ENCODE peak calls at places on chromosomes 1 and 21, in eight cellular contexts. Q is adipocyte; T is GM23338; H is GM12892; K is EL; U is NCI-H2107; F is naive thymus-derived CD8-positive, alpha-beta T cell; E is NCI-H1105 treated with DMSO at 0.1 percent for 48 hours. O is an unnamed sample.

GRCh38 chr1:109783436-109783835 is 19.7 kb upstream of the EPS8L3 start:
- DNase-seq in T (peak; percentile 31), K (peak; percentile 89), F (no peak), H (no peak), E (no peak), Q (peak; percentile 57), U (no peak), O (no peak)

GRCh38 chr21:41631564-41632461 is 123.9 kb upstream of the TMPRSS2 start:
- DNase-seq in K (peak; percentile 56), U (peak; percentile 76), T (no peak), E (peak; percentile 75), Q (no peak), F (no peak), H (no peak), O (no peak)

GRCh38 chr1:206663832-206664652 is 20.7 kb upstream of the MAPKAPK2 start:
- DNase-seq in H (peak; percentile 58), E (peak; percentile 81), F (peak; percentile 69), T (peak; percentile 90), K (peak; percentile 65), Q (peak; percentile 85), U (peak; percentile 60), O (no peak)

GRCh38 chr1:147676306-147677085 is 6.2 kb upstream of the ACP6 start:
- DNase-seq in F (no peak), H (no peak), K (peak; percentile 73), Q (peak; percentile 27), E (no peak), T (no peak), U (no peak), O (no peak)

GRCh38 chr1:201461193-201461657 is 7.8 kb downstream of the PHLDA3 start:
- DNase-seq in F (no peak), K (peak; percentile 97), U (no peak), E (no peak), H (no peak), T (no peak), Q (peak; percentile 95), O (peak; percentile 85)

GRCh38 chr1:209076688-209077087 is 506.8 kb upstream of the CAMK1G start:
- DNase-seq in T (peak; percentile 74), U (no peak), Q (no peak), H (no peak), E (no peak), K (peak; percentile 46), F (no peak), O (no peak)

GRCh38 chr21:22342855-22343254 is 1344.6 kb downstream of the NCAM2 start:
- DNase-seq in Q (no peak), E (peak; percentile 52), U (no peak), F (no peak), H (no peak), T (no peak), K (no peak), O (no peak)

GRCh38 chr1:185578293-185578692 is 155.9 kb upstream of the HMCN1 start:
- DNase-seq in F (no peak), T (no peak), E (no peak), Q (no peak), H (no peak), K (no peak), U (no peak), O (no peak)

GRCh38 chr1:51726544-51727225 is 109.8 kb downstream of the OSBPL9 start:
- DNase-seq in Q (no peak), K (no peak), T (no peak), E (no peak), U (no peak), F (no peak), H (no peak), O (no peak)

GRCh38 chr1:41462680-41463004 is 21.8 kb downstream of the EDN2 start:
- DNase-seq in F (no peak), T (no peak), Q (no peak), E (no peak), H (no peak), U (no peak), K (no peak), O (no peak)

GRCh38 chr1:203628185-203628996 is 1.8 kb downstream of the ATP2B4 start:
- DNase-seq in H (no peak), Q (peak; percentile 87), F (no peak), K (peak; percentile 76), E (no peak), U (no peak), T (peak; percentile 93), O (peak; percentile 84)

GRCh38 chr1:53654216-53655210 is 84.5 kb downstream of the GLIS1 start:
- DNase-seq in F (no peak), E (no peak), H (no peak), T (no peak), U (no peak), Q (peak; percentile 15), K (peak; percentile 79), O (no peak)

GRCh38 chr1:56890229-56890628 is 35.6 kb downstream of the C8A start:
- DNase-seq in Q (no peak), E (no peak), H (no peak), F (no peak), T (no peak), U (no peak), K (no peak), O (no peak)

GRCh38 chr1:203521071-203521794 is 27.3 kb downstream of the OPTC start:
- DNase-seq in K (no peak), E (no peak), H (no peak), T (no peak), U (no peak), Q (no peak), F (no peak), O (no peak)

O was measured in coronary artery.